ENCODE peak calls at places on chromosomes 11 and 22, in eight cellular contexts. Z is right cardiac atrium; O is neuronal stem cell; Q is heart left ventricle; X is CD8-positive, alpha-beta memory T cell; C is mammary epithelial cell; I is OCI-LY7; R is CD8-positive, alpha-beta T cell. P is an unnamed sample.

GRCh38 chr11:117187428-117187798 is 8.9 kb downstream of the SIDT2 start:
- DNase-seq in Z (no peak), O (no peak), Q (no peak), X (peak; percentile 26), C (no peak), I (no peak), R (no peak), P (no peak)

GRCh38 chr22:27257987-27258386 is 543.6 kb downstream of the MN1 start:
- DNase-seq in Z (no peak), O (no peak), Q (no peak), X (no peak), C (no peak), I (no peak), R (no peak), P (no peak)

GRCh38 chr11:105168457-105168856 is 28.9 kb upstream of the CARD18 start:
- DNase-seq in Z (no peak), O (no peak), Q (no peak), X (no peak), C (peak; percentile 28), I (no peak), R (no peak), P (no peak)

GRCh38 chr11:94128746-94129504 is at the start of gene PANX1:
- DNase-seq in Z (peak; percentile 90), O (peak; percentile 86), Q (peak; percentile 84), X (peak; percentile 80), C (peak; percentile 91), I (peak; percentile 88), R (peak; percentile 78), P (peak; percentile 81)

GRCh38 chr11:46308632-46309419 is 31.4 kb downstream of the CREB3L1 start:
- DNase-seq in Z (peak; percentile 81), O (peak; percentile 60), Q (peak; percentile 77), X (peak; percentile 73), C (peak; percentile 38), I (peak; percentile 70), R (peak; percentile 63), P (peak; percentile 88)

GRCh38 chr22:22887621-22888503 is at the start of gene IGLL5:
- DNase-seq in Z (no peak), O (no peak), Q (no peak), X (no peak), C (no peak), I (peak; percentile 67), R (no peak), P (no peak)

GRCh38 chr11:4636962-4637661 is at the start of gene OR51D1:
- DNase-seq in Z (peak; percentile 68), O (peak; percentile 73), Q (peak; percentile 79), X (peak; percentile 79), C (peak; percentile 51), I (peak; percentile 53), R (peak; percentile 61), P (peak; percentile 78)

GRCh38 chr11:61526956-61527731 is 18.6 kb downstream of the LRRC10B start:
- DNase-seq in Z (no peak), O (no peak), Q (no peak), X (no peak), C (no peak), I (no peak), R (no peak), P (no peak)

GRCh38 chr11:82732348-82732733 is 1.3 kb downstream of the FAM181B start:
- DNase-seq in Z (no peak), O (no peak), Q (no peak), X (no peak), C (no peak), I (no peak), R (no peak), P (no peak)

GRCh38 chr22:37636186-37636948 is 3.1 kb upstream of the SH3BP1 start:
- DNase-seq in Z (no peak), O (no peak), Q (no peak), X (no peak), C (no peak), I (no peak), R (no peak), P (no peak)

GRCh38 chr11:27215471-27216267 is 147.3 kb downstream of the CCDC34 start:
- DNase-seq in Z (peak; percentile 54), O (no peak), Q (peak; percentile 27), X (no peak), C (no peak), I (no peak), R (no peak), P (peak; percentile 61)

GRCh38 chr11:88534185-88534584 is 196.6 kb upstream of the CTSC start:
- DNase-seq in Z (no peak), O (no peak), Q (no peak), X (no peak), C (no peak), I (no peak), R (no peak), P (no peak)

GRCh38 chr11:19980957-19981669 is 179.2 kb downstream of the DBX1 start:
- DNase-seq in Z (no peak), O (no peak), Q (no peak), X (no peak), C (no peak), I (no peak), R (no peak), P (no peak)

GRCh38 chr11:93484716-93485115 is 58.5 kb downstream of the SMCO4 start:
- DNase-seq in Z (no peak), O (no peak), Q (no peak), X (no peak), C (no peak), I (no peak), R (no peak), P (no peak)

GRCh38 chr11:118918686-118919280 is 6.9 kb downstream of the BCL9L start:
- DNase-seq in Z (no peak), O (no peak), Q (no peak), X (peak; percentile 59), C (no peak), I (no peak), R (peak; percentile 61), P (no peak)

GRCh38 chr11:26947379-26947844 is 46.5 kb upstream of the FIBIN start:
- DNase-seq in Z (peak; percentile 42), O (no peak), Q (peak; percentile 45), X (no peak), C (peak; percentile 93), I (no peak), R (no peak), P (peak; percentile 52)

GRCh38 chr11:2193099-2193886 is 21.7 kb upstream of the TH start:
- DNase-seq in Z (no peak), O (no peak), Q (no peak), X (no peak), C (no peak), I (no peak), R (no peak), P (no peak)

GRCh38 chr11:110991621-110992355 is 253.7 kb upstream of the POU2AF2 start:
- DNase-seq in Z (peak; percentile 16), O (no peak), Q (no peak), X (no peak), C (no peak), I (no peak), R (no peak), P (peak; percentile 68)

GRCh38 chr22:20498913-20499312 is 3.3 kb upstream of the KLHL22 start:
- DNase-seq in Z (no peak), O (no peak), Q (no peak), X (no peak), C (peak; percentile 14), I (no peak), R (no peak), P (no peak)

GRCh38 chr22:17260950-17261349 is 41.7 kb upstream of the ADA2 start:
- DNase-seq in Z (no peak), O (no peak), Q (no peak), X (no peak), C (no peak), I (no peak), R (no peak), P (no peak)

GRCh38 chr11:120184946-120185677 is 25.7 kb upstream of the OAF start:
- DNase-seq in Z (peak; percentile 71), O (no peak), Q (peak; percentile 76), X (no peak), C (no peak), I (no peak), R (no peak), P (peak; percentile 87)

GRCh38 chr22:42915980-42916765 is 59.1 kb upstream of the ARFGAP3 start:
- DNase-seq in Z (no peak), O (no peak), Q (no peak), X (no peak), C (no peak), I (no peak), R (no peak), P (no peak)

GRCh38 chr11:3803726-3804510 is 4.4 kb upstream of the PGAP2 start:
- DNase-seq in Z (no peak), O (no peak), Q (no peak), X (no peak), C (peak; percentile 72), I (no peak), R (no peak), P (no peak)

GRCh38 chr11:46421257-46421880 is 29.8 kb upstream of the CHRM4 start:
- DNase-seq in Z (no peak), O (no peak), Q (no peak), X (no peak), C (no peak), I (no peak), R (no peak), P (no peak)

GRCh38 chr22:21766933-21767462 is 31.4 kb upstream of the YPEL1 start:
- DNase-seq in Z (no peak), O (no peak), Q (no peak), X (peak; percentile 89), C (no peak), I (peak; percentile 30), R (peak; percentile 69), P (no peak)
- H3K27ac ChIP-seq in Z (no peak overlapping the region), O (no peak overlapping the region), Q (no peak overlapping the region), X (peak overlapping the region; percentile 55), C (no peak overlapping the region), I (peak overlapping the region; percentile 35), R (peak overlapping the region; percentile 41), P (no peak overlapping the region)

GRCh38 chr22:24807284-24807950 is 1.4 kb downstream of the SGSM1 start:
- DNase-seq in Z (peak; percentile 57), O (no peak), Q (peak; percentile 45), X (no peak), C (no peak), I (no peak), R (no peak), P (no peak)
- H3K27ac ChIP-seq in Z (peak overlapping the region; percentile 18), O (no peak overlapping the region), Q (no peak overlapping the region), X (no peak overlapping the region), C (no peak overlapping the region), I (no peak overlapping the region), R (no peak overlapping the region), P (no peak overlapping the region)

GRCh38 chr11:128521697-128522062 is 65.7 kb downstream of the ETS1 start:
- DNase-seq in Z (peak; percentile 31), O (no peak), Q (no peak), X (peak; percentile 57), C (no peak), I (no peak), R (peak; percentile 27), P (no peak)
- H3K27ac ChIP-seq in Z (peak overlapping the region; percentile 90), O (no peak overlapping the region), Q (peak overlapping the region; percentile 95), X (peak overlapping the region; percentile 92), C (peak overlapping the region; percentile 96), I (peak overlapping the region; percentile 79), R (peak overlapping the region; percentile 91), P (peak overlapping the region; percentile 93)

GRCh38 chr11:41206388-41206787 is 253.1 kb downstream of the LRRC4C start:
- DNase-seq in Z (no peak), O (no peak), Q (no peak), X (no peak), C (no peak), I (no peak), R (no peak), P (no peak)

DNA sequence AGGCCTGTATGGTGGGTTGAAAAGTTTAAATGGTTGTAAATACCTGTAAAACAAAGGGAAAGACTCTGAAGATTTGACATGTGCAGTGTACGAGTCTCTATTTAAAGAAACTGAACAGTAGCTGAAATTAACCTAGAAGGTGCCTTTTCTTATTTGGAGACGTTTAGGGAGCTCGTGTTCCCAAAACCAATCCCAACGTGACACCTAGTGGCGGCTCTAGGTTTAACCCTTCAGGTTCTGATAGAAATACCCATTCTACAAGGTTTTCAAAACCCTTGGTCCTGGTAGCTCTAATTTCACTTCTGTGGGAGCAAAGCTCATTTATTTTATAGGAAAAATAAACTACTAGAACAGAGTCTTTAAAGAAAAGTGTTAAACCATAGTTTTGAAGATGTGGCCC is 258.3 kb downstream of the LRRC4C start:
- DNase-seq in Z (no peak), O (peak; percentile 49), Q (no peak), X (no peak), C (peak; percentile 29), I (peak; percentile 26), R (no peak), P (no peak)
- H3K27ac ChIP-seq in Z (no peak overlapping the region), O (no peak overlapping the region), Q (no peak overlapping the region), X (no peak overlapping the region), C (no peak overlapping the region), I (no peak overlapping the region), R (no peak overlapping the region), P (no peak overlapping the region)

P was measured in psoas muscle.